ENCODE peak calls at places on chromosomes 2 and 18, in four cellular contexts. One of them, this sample, is unnamed.

GRCh38 chr2:55133467-55134315 is 83.4 kb upstream of the RTN4 start:
- DNase-seq in cardiac fibroblast: peak; percentile 97
- DNase-seq in RPMI7951: peak; percentile 97
- DNase-seq in naive B cell: peak; percentile 65
- DNase-seq in this sample: peak; percentile 41

GRCh38 chr2:75506131-75506697 is 54.5 kb downstream of the EVA1A start:
- DNase-seq in RPMI7951: no peak
- DNase-seq in naive B cell: no peak
- DNase-seq in cardiac fibroblast: no peak
- DNase-seq in this sample: no peak

GRCh38 chr2:3223080-3223923 is 154.3 kb downstream of the EIPR1 start:
- DNase-seq in naive B cell: no peak
- DNase-seq in RPMI7951: no peak
- DNase-seq in cardiac fibroblast: peak; percentile 79
- DNase-seq in this sample: peak; percentile 58

GRCh38 chr2:151305129-151305691 is 15.7 kb upstream of the NMI start:
- DNase-seq in cardiac fibroblast: no peak
- DNase-seq in naive B cell: no peak
- DNase-seq in RPMI7951: no peak
- DNase-seq in this sample: no peak

GRCh38 chr2:190938761-190939335 is 58.2 kb downstream of the GLS start:
- DNase-seq in RPMI7951: no peak
- DNase-seq in naive B cell: no peak
- DNase-seq in cardiac fibroblast: no peak
- DNase-seq in this sample: no peak

GRCh38 chr2:105358593-105358992 is 21.3 kb downstream of the C2orf49 start:
- DNase-seq in cardiac fibroblast: no peak
- DNase-seq in naive B cell: no peak
- DNase-seq in RPMI7951: no peak
- DNase-seq in this sample: no peak

GRCh38 chr2:239667431-239667985 is 266.7 kb upstream of the HDAC4 start:
- DNase-seq in naive B cell: no peak
- DNase-seq in cardiac fibroblast: no peak
- DNase-seq in RPMI7951: no peak
- DNase-seq in this sample: no peak

GRCh38 chr2:54373855-54374254 is 82.3 kb upstream of the SPTBN1 start:
- DNase-seq in naive B cell: no peak
- DNase-seq in cardiac fibroblast: no peak
- DNase-seq in RPMI7951: no peak
- DNase-seq in this sample: no peak

GRCh38 chr2:218260742-218261423 is at the start of gene GPBAR1:
- DNase-seq in RPMI7951: no peak
- DNase-seq in naive B cell: no peak
- DNase-seq in cardiac fibroblast: no peak
- DNase-seq in this sample: no peak

GRCh38 chr2:54306561-54306960 is 50.5 kb upstream of the TSPYL6 start:
- DNase-seq in RPMI7951: no peak
- DNase-seq in naive B cell: no peak
- DNase-seq in cardiac fibroblast: peak; percentile 70
- DNase-seq in this sample: no peak

GRCh38 chr18:1488957-1489356 is 584.3 kb downstream of the ADCYAP1 start:
- DNase-seq in cardiac fibroblast: no peak
- DNase-seq in RPMI7951: no peak
- DNase-seq in naive B cell: no peak
- DNase-seq in this sample: no peak

GRCh38 chr2:161136194-161136593 is 24.0 kb upstream of the TANK start:
- DNase-seq in RPMI7951: peak; percentile 7
- DNase-seq in naive B cell: no peak
- DNase-seq in cardiac fibroblast: peak; percentile 20
- DNase-seq in this sample: no peak

GRCh38 chr18:62982600-62983251 is 267.4 kb downstream of the PHLPP1 start:
- DNase-seq in RPMI7951: peak; percentile 24
- DNase-seq in naive B cell: peak; percentile 47
- DNase-seq in cardiac fibroblast: peak; percentile 71
- DNase-seq in this sample: peak; percentile 42

GRCh38 chr2:47033102-47033880 is 117.7 kb upstream of the MCFD2 start:
- DNase-seq in cardiac fibroblast: peak; percentile 21
- DNase-seq in naive B cell: no peak
- DNase-seq in RPMI7951: peak; percentile 64
- DNase-seq in this sample: no peak

GRCh38 chr2:238158807-238159539 is at the start of gene ERFE:
- DNase-seq in RPMI7951: peak; percentile 18
- DNase-seq in naive B cell: peak; percentile 49
- DNase-seq in cardiac fibroblast: peak; percentile 46
- DNase-seq in this sample: peak; percentile 46

GRCh38 chr2:217902281-217903141 is 100.3 kb downstream of the TNS1 start:
- DNase-seq in cardiac fibroblast: peak; percentile 92
- DNase-seq in naive B cell: no peak
- DNase-seq in RPMI7951: peak; percentile 43
- DNase-seq in this sample: no peak

GRCh38 chr2:70596739-70597138 is 43.1 kb upstream of the TGFA start:
- DNase-seq in RPMI7951: peak; percentile 97
- DNase-seq in naive B cell: no peak
- DNase-seq in cardiac fibroblast: no peak
- DNase-seq in this sample: no peak

GRCh38 chr2:212842544-212843185 is 304.1 kb upstream of the ERBB4 start:
- DNase-seq in naive B cell: no peak
- DNase-seq in cardiac fibroblast: peak; percentile 81
- DNase-seq in RPMI7951: peak; percentile 92
- DNase-seq in this sample: no peak

GRCh38 chr18:394997-395383 is 105.5 kb downstream of the COLEC12 start:
- DNase-seq in naive B cell: no peak
- DNase-seq in cardiac fibroblast: peak; percentile 48
- DNase-seq in RPMI7951: peak; percentile 98
- DNase-seq in this sample: no peak

GRCh38 chr18:2104620-2105462 is 466.5 kb downstream of the METTL4 start:
- DNase-seq in cardiac fibroblast: peak; percentile 52
- DNase-seq in naive B cell: peak; percentile 10
- DNase-seq in RPMI7951: peak; percentile 58
- DNase-seq in this sample: peak; percentile 16

GRCh38 chr2:72927619-72928537 is 10.6 kb downstream of the EMX1 start:
- DNase-seq in naive B cell: no peak
- DNase-seq in cardiac fibroblast: no peak
- DNase-seq in RPMI7951: no peak
- DNase-seq in this sample: no peak

GRCh38 chr2:105859694-105859951 is 114.9 kb downstream of the NCK2 start:
- DNase-seq in naive B cell: no peak
- DNase-seq in cardiac fibroblast: no peak
- DNase-seq in RPMI7951: no peak
- DNase-seq in this sample: no peak

GRCh38 chr2:234904785-234905184 is 47.0 kb upstream of the SH3BP4 start:
- DNase-seq in cardiac fibroblast: no peak
- DNase-seq in naive B cell: no peak
- DNase-seq in RPMI7951: no peak
- DNase-seq in this sample: no peak

GRCh38 chr2:239158641-239159475 is 242.0 kb downstream of the HDAC4 start:
- DNase-seq in cardiac fibroblast: no peak
- DNase-seq in naive B cell: no peak
- DNase-seq in RPMI7951: no peak
- DNase-seq in this sample: no peak

GRCh38 chr18:79747156-79747845 is 50.4 kb upstream of the KCNG2 start:
- DNase-seq in RPMI7951: no peak
- DNase-seq in cardiac fibroblast: no peak
- DNase-seq in naive B cell: no peak
- DNase-seq in this sample: no peak

GRCh38 chr2:86788172-86788571 is 2.5 kb downstream of the CD8A start:
- DNase-seq in RPMI7951: no peak
- DNase-seq in naive B cell: no peak
- DNase-seq in cardiac fibroblast: no peak
- DNase-seq in this sample: no peak

GRCh38 chr2:71459084-71459431 is 5.7 kb downstream of the DYSF start:
- DNase-seq in cardiac fibroblast: no peak
- DNase-seq in RPMI7951: peak; percentile 22
- DNase-seq in naive B cell: no peak
- DNase-seq in this sample: no peak

GRCh38 chr2:95354469-95354901 is 48.0 kb upstream of the FAHD2A start:
- DNase-seq in cardiac fibroblast: no peak
- DNase-seq in RPMI7951: no peak
- DNase-seq in naive B cell: no peak
- DNase-seq in this sample: no peak